ENCODE peak calls at places on chromosomes 13 and 19, in six cellular contexts. I is mammary epithelial cell, V is foreskin fibroblast, B is sciatic nerve, R is uterus, M is dorsolateral prefrontal cortex. O is an unnamed sample.

GRCh38 chr19:14434543-14435319 is 1.6 kb downstream of the PKN1 start:
- DNase-seq in I (peak), V (peak), B (no peak), R (peak), M (no peak), O (peak)

GRCh38 chr13:111486331-111486730 is 165.9 kb downstream of the TEX29 start:
- DNase-seq in I (no peak), V (no peak), B (peak), R (no peak), M (no peak), O (no peak)

GRCh38 chr19:43934055-43934984 is 762 bp downstream of the ZNF45 start:
- DNase-seq in I (peak), V (peak), B (no peak), R (no peak), M (no peak), O (no peak)

GRCh38 chr19:6173190-6173589 is 37.7 kb downstream of the ACSBG2 start:
- DNase-seq in I (no peak), V (no peak), B (no peak), R (no peak), M (no peak), O (no peak)

GRCh38 chr19:47509973-47510372 is 4.9 kb downstream of the NAPA start:
- DNase-seq in I (peak), V (no peak), B (no peak), R (no peak), M (peak), O (no peak)

GRCh38 chr13:109700176-109700575 is 86.2 kb downstream of the IRS2 start:
- DNase-seq in I (peak), V (peak), B (peak), R (no peak), M (no peak), O (no peak)

GRCh38 chr19:1528596-1529429 is 4.9 kb downstream of the PLK5 start:
- DNase-seq in I (no peak), V (no peak), B (no peak), R (no peak), M (no peak), O (no peak)

GRCh38 chr19:47430041-47430802 is 10.9 kb upstream of the MEIS3 start:
- DNase-seq in I (no peak), V (peak), B (no peak), R (no peak), M (no peak), O (no peak)

GRCh38 chr13:21048901-21049655 is 12.3 kb downstream of the LATS2 start:
- DNase-seq in I (no peak), V (no peak), B (no peak), R (no peak), M (no peak), O (no peak)

GRCh38 chr13:90776349-90776748 is 571.1 kb upstream of the MIR17HG start:
- DNase-seq in I (no peak), V (no peak), B (no peak), R (no peak), M (no peak), O (no peak)

GRCh38 chr13:30301827-30302226 is 5.5 kb downstream of the KATNAL1 start:
- DNase-seq in I (no peak), V (no peak), B (no peak), R (no peak), M (no peak), O (no peak)

GRCh38 chr19:3113100-3114017 is 19.2 kb downstream of the GNA11 start:
- DNase-seq in I (no peak), V (no peak), B (no peak), R (no peak), M (no peak), O (no peak)

GRCh38 chr13:109146912-109147624 is 517.7 kb downstream of the MYO16 start:
- DNase-seq in I (peak), V (peak), B (no peak), R (no peak), M (no peak), O (no peak)

GRCh38 chr13:32135655-32136054 is 104.1 kb downstream of the FRY start:
- DNase-seq in I (peak), V (peak), B (no peak), R (no peak), M (no peak), O (no peak)

GRCh38 chr19:34364830-34365462 is at the start of gene GPI:
- DNase-seq in I (peak), V (peak), B (peak), R (peak), M (peak), O (peak)

GRCh38 chr19:15466851-15467733 is 2.7 kb upstream of the RASAL3 start:
- DNase-seq in I (no peak), V (no peak), B (peak), R (no peak), M (no peak), O (no peak)

GRCh38 chr13:112768795-112769411 is 79.1 kb downstream of the ATP11A start:
- DNase-seq in I (no peak), V (no peak), B (no peak), R (no peak), M (no peak), O (peak)

GRCh38 chr19:41993612-41994483 is at the start of gene ATP1A3:
- DNase-seq in I (peak), V (peak), B (no peak), R (no peak), M (peak), O (peak)

GRCh38 chr13:46100191-46100877 is 4.5 kb downstream of the CPB2 start:
- DNase-seq in I (no peak), V (peak), B (no peak), R (no peak), M (no peak), O (no peak)

GRCh38 chr13:38391341-38391740 is 41.7 kb downstream of the UFM1 start:
- DNase-seq in I (no peak), V (no peak), B (no peak), R (no peak), M (no peak), O (no peak)